ENCODE peak calls at places on chromosomes 11 and 22, in nine cellular contexts. L is neural crest cell; Z is PC-3; P is activated T-cell treated with anti-CD3 and anti-CD28 coated beads for 48 hours; E is GOT3; F is testis; Y is CD4-positive, alpha-beta memory T cell; W is activated CD4-positive, alpha-beta T cell treated with anti-CD3 and anti-CD28 coated beads, Interleukin-2, amount 10 ng/mL, durations not matched to agents 7 days and 5 days; T is LoVo. R is an unnamed sample.

GRCh38 chr22:45318558-45319318 is 9.0 kb downstream of the FAM118A start:
- DNase-seq in L (no peak), Z (no peak), P (no peak), E (no peak), F (no peak), Y (peak; percentile 90), W (peak; percentile 63), T (no peak), R (no peak)

GRCh38 chr11:74672956-74673895 is 58.0 kb downstream of the CHRDL2 start:
- DNase-seq in L (no peak), Z (peak; percentile 94), P (no peak), E (peak; percentile 39), F (peak; percentile 46), Y (no peak), W (no peak), T (no peak), R (peak; percentile 88)

GRCh38 chr11:44338031-44338430 is 28.1 kb upstream of the ALX4 start:
- DNase-seq in L (no peak), Z (no peak), P (no peak), E (no peak), F (no peak), Y (no peak), W (no peak), T (no peak), R (no peak)

GRCh38 chr11:107756553-107756952 is 44.7 kb upstream of the SLN start:
- DNase-seq in L (no peak), Z (no peak), P (no peak), E (no peak), F (no peak), Y (no peak), W (no peak), T (no peak), R (no peak)

GRCh38 chr11:22521226-22521625 is 104.4 kb downstream of the FANCF start:
- DNase-seq in L (no peak), Z (peak; percentile 57), P (no peak), E (no peak), F (no peak), Y (no peak), W (no peak), T (no peak), R (no peak)

GRCh38 chr22:33227791-33228190 is 169.6 kb upstream of the SYN3 start:
- DNase-seq in L (no peak), Z (no peak), P (no peak), E (no peak), F (no peak), Y (no peak), W (no peak), T (no peak), R (no peak)

GRCh38 chr11:10201343-10201742 is 92.7 kb downstream of the SBF2 start:
- DNase-seq in L (no peak), Z (no peak), P (no peak), E (no peak), F (no peak), Y (no peak), W (no peak), T (no peak), R (no peak)

GRCh38 chr11:128531588-128531987 is 55.8 kb downstream of the ETS1 start:
- DNase-seq in L (no peak), Z (no peak), P (no peak), E (no peak), F (no peak), Y (no peak), W (no peak), T (no peak), R (no peak)

GRCh38 chr22:35170716-35171697 is 86.3 kb upstream of the HMGXB4 start:
- DNase-seq in L (no peak), Z (no peak), P (no peak), E (no peak), F (no peak), Y (no peak), W (no peak), T (no peak), R (no peak)